ENCODE peak calls at places on chromosomes 4 and X, in four cellular contexts. U is WTC11, J is K562, G is GM12878. O is an unnamed sample.

GRCh38 chrX:9682456-9682855 is 83.2 kb downstream of the GPR143 start:
- DNase-seq in U (no peak), J (no peak), G (no peak), O (no peak)

GRCh38 chr4:45648846-45649245 is 475.0 kb downstream of the GABRG1 start:
- DNase-seq in U (no peak), J (no peak), G (no peak), O (no peak)

GRCh38 chr4:17220816-17221215 is 291.1 kb downstream of the QDPR start:
- DNase-seq in U (no peak), J (no peak), G (no peak), O (no peak)

GRCh38 chr4:82293304-82293703 is 80.5 kb downstream of the HNRNPD start:
- DNase-seq in U (no peak), J (no peak), G (peak), O (no peak)

GRCh38 chr4:172369471-172369959 is 556.3 kb downstream of the GALNTL6 start:
- DNase-seq in U (no peak), J (no peak), G (no peak), O (no peak)

GRCh38 chr4:7332216-7333023 is 102.3 kb downstream of the PSAPL1 start:
- DNase-seq in U (no peak), J (no peak), G (no peak), O (no peak)

GRCh38 chr4:168737441-168738176 is 240.8 kb downstream of the PALLD start:
- DNase-seq in U (no peak), J (no peak), G (no peak), O (no peak)

GRCh38 chrX:153065389-153065788 is 6.9 kb upstream of the PNMA6A start:
- DNase-seq in U (no peak), J (peak), G (no peak), O (peak)

GRCh38 chr4:153074501-153075255 is 129.6 kb upstream of the TRIM2 start:
- DNase-seq in U (no peak), J (no peak), G (no peak), O (no peak)

GRCh38 chr4:13415068-13415785 is 68.9 kb downstream of the RAB28 start:
- DNase-seq in U (peak), J (no peak), G (no peak), O (no peak)

GRCh38 chr4:76212301-76212700 is 1.3 kb downstream of the SCARB2 start:
- DNase-seq in U (no peak), J (no peak), G (no peak), O (no peak)

GRCh38 chr4:153651041-153651960 is 32.8 kb upstream of the TLR2 start:
- DNase-seq in U (no peak), J (no peak), G (no peak), O (no peak)

GRCh38 chr4:6565691-6566431 is 9.1 kb upstream of the MAN2B2 start:
- DNase-seq in U (no peak), J (no peak), G (no peak), O (no peak)

GRCh38 chr4:54255881-54256280 is 26.8 kb downstream of the PDGFRA start:
- DNase-seq in U (no peak), J (no peak), G (no peak), O (no peak)

GRCh38 chr4:154822775-154823174 is 41.7 kb downstream of the RBM46 start:
- DNase-seq in U (no peak), J (no peak), G (no peak), O (no peak)

GRCh38 chr4:25253072-25253447 is 19.2 kb downstream of the PI4K2B start:
- DNase-seq in U (no peak), J (no peak), G (no peak), O (no peak)

GRCh38 chr4:88158360-88159136 is at the start of gene ABCG2:
- DNase-seq in U (peak), J (peak), G (no peak), O (peak)

GRCh38 chr4:122914292-122914904 is 8.0 kb downstream of the NUDT6 start:
- DNase-seq in U (no peak), J (peak), G (peak), O (peak)

GRCh38 chrX:20181563-20182329 is 40.1 kb upstream of the EIF1AX start:
- DNase-seq in U (no peak), J (no peak), G (no peak), O (no peak)

DNA sequence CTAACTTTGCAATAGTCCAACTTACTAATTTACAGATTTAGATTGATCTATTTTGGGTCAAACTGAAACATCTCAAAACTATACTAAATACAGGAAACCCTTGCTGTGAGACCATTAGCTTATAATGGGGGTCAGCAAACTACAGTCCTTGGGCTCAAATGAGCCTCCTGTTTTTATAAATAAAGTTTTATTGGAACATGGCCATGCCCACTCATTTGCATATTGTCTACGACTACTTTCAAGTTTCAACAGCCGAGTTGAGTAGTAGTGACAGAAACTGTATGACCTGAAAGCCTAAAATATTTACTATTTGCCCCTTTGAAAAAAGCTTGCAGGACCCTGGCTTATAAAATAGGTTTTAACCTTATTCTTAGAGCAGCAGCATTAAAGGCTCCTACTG is 92.4 kb downstream of the C4orf51 start:
- DNase-seq in U (no peak), J (no peak), G (no peak), O (no peak)
- TF ChIP-seq TCF7 in U (no peak), J (no peak), G (no peak), O (no peak)

DNA sequence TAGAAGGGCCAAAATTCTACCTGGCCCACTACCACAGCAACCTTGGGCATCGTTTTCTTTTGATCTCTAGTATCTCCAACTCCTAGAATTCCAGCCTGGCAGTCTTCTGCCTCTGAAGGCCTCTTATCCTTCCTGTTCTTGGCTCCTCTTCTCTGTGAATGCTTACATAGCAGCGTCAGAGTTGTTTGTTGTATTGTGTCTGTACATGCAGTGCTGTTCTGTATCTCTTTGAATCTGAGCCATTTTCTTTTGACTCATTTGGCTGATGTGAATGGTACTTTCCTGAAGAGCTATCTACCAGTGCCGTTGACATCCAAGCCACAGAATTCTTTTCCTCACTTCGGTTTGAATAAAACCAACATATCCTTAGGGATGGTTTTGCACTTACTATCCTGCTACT is 79.2 kb downstream of the TMEM164 start:
- DNase-seq in U (no peak), J (no peak), G (no peak), O (no peak)
- TF ChIP-seq TCF7 in U (no peak), J (no peak), G (no peak), O (no peak)

GRCh38 chr4:1082215-1083182 is 30.9 kb downstream of the RNF212 start:
- DNase-seq in U (no peak), J (no peak), G (no peak), O (no peak)

GRCh38 chr4:1080961-1081688 is 32.2 kb downstream of the RNF212 start:
- DNase-seq in U (no peak), J (no peak), G (no peak), O (no peak)

GRCh38 chr4:1079711-1080265 is 33.6 kb downstream of the RNF212 start:
- DNase-seq in U (no peak), J (no peak), G (no peak), O (no peak)

GRCh38 chr4:1080432-1080831 is 32.9 kb downstream of the RNF212 start:
- DNase-seq in U (no peak), J (no peak), G (no peak), O (no peak)

GRCh38 chr4:1081689-1082040 is 31.7 kb downstream of the RNF212 start:
- DNase-seq in U (no peak), J (no peak), G (no peak), O (no peak)
- TF ChIP-seq TCF7 in U (no peak), J (no peak), G (no peak), O (no peak)

DNA sequence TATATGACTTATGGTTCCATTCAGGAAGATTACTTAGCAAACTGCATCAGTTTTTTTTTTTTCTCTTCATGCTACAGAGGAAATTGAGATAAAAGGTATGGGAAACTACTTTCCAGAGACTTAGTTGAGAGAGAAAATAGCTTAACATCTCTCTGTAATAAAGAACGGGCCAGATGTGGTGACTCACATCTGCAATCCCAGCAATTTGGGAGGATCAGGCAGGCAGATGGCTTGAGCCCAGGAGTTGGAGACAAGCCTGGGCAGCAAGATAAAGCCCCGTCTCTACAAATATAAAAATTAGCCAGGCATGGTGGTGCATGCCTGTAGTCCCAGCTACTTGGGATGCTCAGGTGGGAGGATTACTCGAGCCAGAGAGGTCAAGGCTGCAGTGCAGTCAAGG is 271.2 kb upstream of the TENM3 start:
- DNase-seq in U (no peak), J (no peak), G (no peak), O (no peak)
- TF ChIP-seq TCF7 in U (no peak), J (no peak), G (no peak), O (no peak)

DNA sequence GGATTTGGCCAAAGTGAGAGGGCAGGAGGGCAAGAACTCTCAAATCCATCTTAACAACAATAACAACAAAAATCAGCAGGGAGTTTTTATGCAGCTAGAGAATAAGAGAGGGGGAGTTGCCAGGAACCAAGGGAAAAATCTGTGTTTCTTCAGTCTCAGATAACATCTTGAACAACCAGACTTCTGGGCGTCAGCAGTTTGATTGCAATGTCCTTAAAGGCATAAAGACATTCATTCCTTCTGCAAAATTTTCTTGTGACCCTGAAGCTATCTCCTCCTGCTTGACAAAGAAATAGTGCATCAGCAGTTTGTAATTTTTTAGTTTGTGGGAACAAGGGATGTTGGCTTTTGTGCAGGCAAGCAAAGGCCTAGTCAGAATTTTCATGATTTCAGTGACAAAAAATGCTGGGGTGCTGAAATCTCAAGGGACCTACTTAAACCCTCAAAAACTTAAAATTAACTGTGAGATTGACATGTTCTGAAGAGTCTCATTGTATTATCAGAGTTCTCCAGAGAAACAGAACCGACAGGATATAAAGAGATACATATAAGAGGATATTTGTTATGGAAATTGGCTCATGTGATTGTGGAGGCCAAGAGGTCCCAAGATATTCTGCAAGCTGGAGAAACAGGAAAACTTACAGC is 125.8 kb upstream of the UNC5C start:
- DNase-seq in U (no peak), J (no peak), G (no peak), O (no peak)
- TF ChIP-seq TCF7 in U (no peak), J (no peak), G (no peak), O (no peak)

GRCh38 chr4:156660470-156660869 is 311.1 kb downstream of the PDGFC start:
- DNase-seq in U (no peak), J (no peak), G (no peak), O (no peak)

GRCh38 chr4:156659983-156660382 is 311.6 kb downstream of the PDGFC start:
- DNase-seq in U (no peak), J (no peak), G (no peak), O (no peak)

GRCh38 chr4:156663663-156664062 is 307.9 kb downstream of the PDGFC start:
- DNase-seq in U (no peak), J (no peak), G (no peak), O (no peak)

GRCh38 chr4:156662921-156663320 is 308.7 kb downstream of the PDGFC start:
- DNase-seq in U (no peak), J (no peak), G (no peak), O (no peak)

GRCh38 chr4:156665779-156666366 is 305.7 kb downstream of the PDGFC start:
- DNase-seq in U (no peak), J (no peak), G (peak), O (no peak)
- TF ChIP-seq TCF7 in U (no peak), J (no peak), G (peak), O (no peak)

GRCh38 chr4:145557720-145558119 is 61.5 kb upstream of the MMAA start:
- DNase-seq in U (peak), J (peak), G (peak), O (peak)
- TF ChIP-seq TCF7 in U (no peak), J (no peak), G (no peak), O (no peak)

O was measured in HepG2.